ENCODE peak calls at places on chromosomes 12 and 14, in six cellular contexts. V, H, A, N, L and T are unnamed samples.

GRCh38 chr12:3084742-3085141 is 7.6 kb downstream of the TSPAN9 start:
- DNase-seq in V (no peak), H (no peak), A (no peak), N (no peak), L (no peak), T (no peak)

GRCh38 chr14:37013116-37013515 is 159.3 kb downstream of the SLC25A21 start:
- DNase-seq in V (no peak), H (no peak), A (no peak), N (no peak), L (no peak), T (no peak)

GRCh38 chr12:53498235-53498630 is 1.0 kb downstream of the MAP3K12 start:
- DNase-seq in V (no peak), H (no peak), A (no peak), N (no peak), L (no peak), T (no peak)

GRCh38 chr12:2959508-2960431 is 573 bp downstream of the TEAD4 start:
- DNase-seq in V (no peak), H (peak), A (peak), N (no peak), L (peak), T (no peak)

GRCh38 chr12:98425859-98426258 is 89.5 kb upstream of the TMPO start:
- DNase-seq in V (no peak), H (no peak), A (no peak), N (no peak), L (no peak), T (no peak)

GRCh38 chr12:110563702-110564470 is 19.2 kb downstream of the PPTC7 start:
- DNase-seq in V (no peak), H (no peak), A (peak), N (no peak), L (no peak), T (no peak)

GRCh38 chr12:90831712-90832111 is 123.3 kb downstream of the CCER1 start:
- DNase-seq in V (no peak), H (no peak), A (no peak), N (no peak), L (no peak), T (no peak)

GRCh38 chr14:68628605-68629310 is 164.1 kb downstream of the ZFP36L1 start:
- DNase-seq in V (peak), H (peak), A (peak), N (no peak), L (no peak), T (no peak)

GRCh38 chr12:6945613-6946012 is 1.8 kb downstream of the C12orf57 start:
- DNase-seq in V (no peak), H (no peak), A (no peak), N (no peak), L (peak), T (no peak)

GRCh38 chr14:68760771-68761170 is 32.1 kb downstream of the ZFP36L1 start:
- DNase-seq in V (no peak), H (no peak), A (no peak), N (no peak), L (no peak), T (no peak)

GRCh38 chr12:52213541-52214420 is 19.3 kb upstream of the KRT7 start:
- DNase-seq in V (no peak), H (peak), A (peak), N (no peak), L (peak), T (no peak)

GRCh38 chr12:25824729-25825128 is 133.8 kb upstream of the RASSF8 start:
- DNase-seq in V (no peak), H (no peak), A (no peak), N (no peak), L (no peak), T (no peak)

GRCh38 chr14:68715032-68715924 is 77.6 kb downstream of the ZFP36L1 start:
- DNase-seq in V (no peak), H (no peak), A (peak), N (no peak), L (no peak), T (peak)

GRCh38 chr14:74402264-74403251 is 23.5 kb downstream of the SYNDIG1L start:
- DNase-seq in V (no peak), H (no peak), A (no peak), N (no peak), L (no peak), T (no peak)

GRCh38 chr12:89067436-89067835 is 284.9 kb downstream of the DUSP6 start:
- DNase-seq in V (no peak), H (no peak), A (peak), N (no peak), L (no peak), T (peak)

GRCh38 chr12:61667676-61668075 is 592.5 kb upstream of the USP15 start:
- DNase-seq in V (no peak), H (no peak), A (no peak), N (no peak), L (no peak), T (no peak)

GRCh38 chr14:63203618-63204406 is 431 bp upstream of the RHOJ start:
- DNase-seq in V (no peak), H (peak), A (peak), N (peak), L (peak), T (peak)

GRCh38 chr14:86799244-86799647 is 1193.7 kb downstream of the GALC start:
- DNase-seq in V (no peak), H (no peak), A (peak), N (no peak), L (no peak), T (peak)

GRCh38 chr14:67423424-67423823 is 11.5 kb upstream of the PLEK2 start:
- DNase-seq in V (no peak), H (no peak), A (no peak), N (no peak), L (no peak), T (no peak)

GRCh38 chr12:128268348-128268725 is 1.4 kb downstream of the TMEM132C start:
- DNase-seq in V (no peak), H (no peak), A (no peak), N (no peak), L (no peak), T (no peak)

GRCh38 chr12:100120355-100120754 is 22.3 kb downstream of the BLTP3B start:
- DNase-seq in V (no peak), H (no peak), A (no peak), N (no peak), L (no peak), T (no peak)

GRCh38 chr12:104423273-104423672 is 33.5 kb upstream of the CHST11 start:
- DNase-seq in V (no peak), H (no peak), A (peak), N (no peak), L (no peak), T (no peak)

GRCh38 chr14:61192970-61193369 is 88.2 kb downstream of the TMEM30B start:
- DNase-seq in V (no peak), H (no peak), A (no peak), N (no peak), L (no peak), T (no peak)

GRCh38 chr14:43587183-43587582 is 919.9 kb downstream of the FSCB start:
- DNase-seq in V (no peak), H (no peak), A (no peak), N (no peak), L (no peak), T (no peak)

GRCh38 chr12:1281683-1282366 is 290.8 kb downstream of the ERC1 start:
- DNase-seq in V (no peak), H (no peak), A (peak), N (no peak), L (no peak), T (peak)

GRCh38 chr14:100824156-100824555 is 1.8 kb upstream of the MEG3 start:
- DNase-seq in V (no peak), H (no peak), A (no peak), N (peak), L (peak), T (no peak)

GRCh38 chr12:94074216-94074969 is 74.0 kb upstream of the PLXNC1 start:
- DNase-seq in V (no peak), H (no peak), A (no peak), N (peak), L (peak), T (no peak)

DNA sequence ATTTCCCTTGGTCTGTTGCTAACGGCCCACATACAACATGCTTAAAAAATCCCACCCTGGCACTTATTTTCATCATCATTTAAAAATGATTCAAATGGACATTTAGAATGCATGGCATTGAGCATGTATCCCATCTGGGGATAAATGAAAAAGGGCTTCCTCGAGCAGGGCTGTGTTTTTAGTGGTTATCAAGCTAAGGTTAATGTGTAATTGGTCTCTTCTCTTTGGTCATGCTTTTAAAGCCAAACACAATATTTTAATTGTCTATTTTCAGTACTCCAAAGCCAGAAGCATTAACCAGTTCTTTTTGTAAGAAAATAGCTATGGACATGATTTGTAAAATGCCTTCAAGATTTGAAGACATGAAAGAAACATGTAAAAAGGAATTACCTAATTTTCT is 1.9 kb upstream of the TRHDE start:
- DNase-seq in V (no peak), H (no peak), A (no peak), N (no peak), L (no peak), T (no peak)
- H3K4me3 ChIP-seq in V (no peak), H (no peak), A (no peak), N (no peak), L (peak), T (peak)

GRCh38 chr12:19239616-19240234 is 110.2 kb downstream of the PLEKHA5 start:
- DNase-seq in V (no peak), H (no peak), A (no peak), N (no peak), L (no peak), T (no peak)
- H3K4me3 ChIP-seq in V (no peak), H (no peak), A (no peak), N (no peak), L (no peak), T (no peak)

DNA sequence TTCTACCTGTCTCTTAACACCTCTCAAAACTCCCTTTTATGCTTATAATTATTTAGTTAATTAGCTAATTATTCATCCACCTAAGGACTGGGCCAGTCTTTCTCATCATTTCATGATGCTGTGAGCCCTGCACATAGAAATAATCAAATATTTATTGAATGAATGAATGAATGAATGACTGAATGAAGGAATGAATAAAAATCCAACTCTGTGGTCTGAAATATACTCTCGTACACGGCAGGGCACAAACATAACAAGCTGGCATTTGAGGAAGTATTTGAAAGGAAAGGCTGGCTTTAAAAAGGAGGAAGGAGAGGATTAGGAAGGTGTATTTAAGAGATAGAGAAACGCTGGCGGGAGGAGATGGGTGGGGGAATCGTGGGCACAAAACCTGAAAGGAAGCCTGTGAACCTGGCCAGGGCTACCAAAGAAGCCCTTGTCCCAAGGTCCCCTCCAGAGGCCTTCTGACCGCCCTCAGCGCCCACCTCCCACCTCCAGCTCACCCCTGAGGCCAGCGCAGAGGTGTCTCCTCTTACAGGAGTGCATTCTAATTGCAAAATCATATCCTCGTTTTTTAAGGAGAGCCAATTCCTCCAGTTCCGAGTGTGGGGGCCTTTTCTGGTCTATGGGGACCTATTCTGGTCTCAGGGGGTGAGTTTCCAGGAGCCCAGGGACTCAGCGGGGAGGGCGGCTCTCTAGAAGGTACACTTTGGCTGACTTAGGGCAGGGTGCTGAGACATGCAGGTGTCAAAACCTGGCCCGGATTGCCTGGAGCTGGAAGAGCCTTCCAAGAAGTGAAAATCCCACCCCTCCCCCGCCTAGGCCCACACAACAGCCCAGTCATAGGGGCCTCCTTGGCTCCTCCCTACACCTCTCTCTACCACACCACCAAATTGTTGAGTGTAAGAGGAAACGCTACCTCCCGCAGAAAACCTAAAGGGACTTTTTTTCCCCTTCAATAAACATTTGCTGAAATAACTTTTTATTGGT is 8.7 kb upstream of the JDP2 start:
- DNase-seq in V (peak), H (peak), A (peak), N (no peak), L (no peak), T (no peak)
- H3K4me3 ChIP-seq in V (no peak), H (peak), A (no peak), N (no peak), L (no peak), T (no peak)

DNA sequence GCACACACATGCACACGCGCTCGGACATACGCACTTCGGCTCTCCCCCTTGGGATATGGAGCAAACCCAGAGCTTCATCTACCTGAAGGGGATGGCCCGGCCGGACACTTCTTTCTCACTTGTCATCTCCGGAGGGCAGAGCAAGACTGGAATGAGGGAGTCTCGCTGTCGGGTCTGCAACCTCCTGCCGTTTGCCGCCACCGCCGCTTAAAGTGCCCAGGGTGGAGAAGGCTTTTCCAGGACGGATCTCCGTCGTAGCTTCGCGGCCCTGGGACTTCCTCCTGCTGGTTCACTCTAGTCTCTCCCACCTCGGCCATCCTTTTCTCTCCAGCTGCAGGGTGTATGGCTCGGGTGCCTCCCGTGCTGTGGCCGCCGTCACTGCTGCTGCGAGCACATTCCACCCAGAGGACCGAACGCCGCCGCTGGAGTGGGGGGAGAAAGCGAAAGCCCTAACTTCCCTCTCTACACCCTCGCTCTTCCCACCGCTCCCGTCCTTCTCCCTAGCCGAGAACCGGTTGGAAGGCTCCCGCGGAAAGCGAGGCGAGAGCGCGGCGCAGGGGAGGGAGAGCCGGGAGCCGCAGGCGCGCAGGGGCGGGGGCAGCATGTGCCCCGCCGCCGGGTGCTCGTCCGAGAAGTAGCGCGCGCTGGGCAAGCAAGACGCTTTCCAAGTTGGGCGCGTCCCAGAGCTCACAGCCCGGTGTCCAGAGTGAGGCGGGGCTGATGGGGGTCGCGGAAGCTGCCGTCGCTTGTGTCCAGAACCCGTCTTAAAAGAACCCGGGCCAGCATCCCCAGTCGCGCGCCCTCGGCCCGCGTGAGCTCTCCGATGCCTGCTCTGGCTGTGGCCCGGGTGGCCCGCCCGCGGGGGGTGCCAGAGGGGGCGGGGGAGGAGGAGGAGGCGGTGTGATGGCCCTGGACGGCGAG is at the start of gene TRHDE:
- DNase-seq in V (no peak), H (peak), A (no peak), N (peak), L (peak), T (no peak)
- H3K4me3 ChIP-seq in V (no peak), H (peak), A (peak), N (peak), L (peak), T (peak)

DNA sequence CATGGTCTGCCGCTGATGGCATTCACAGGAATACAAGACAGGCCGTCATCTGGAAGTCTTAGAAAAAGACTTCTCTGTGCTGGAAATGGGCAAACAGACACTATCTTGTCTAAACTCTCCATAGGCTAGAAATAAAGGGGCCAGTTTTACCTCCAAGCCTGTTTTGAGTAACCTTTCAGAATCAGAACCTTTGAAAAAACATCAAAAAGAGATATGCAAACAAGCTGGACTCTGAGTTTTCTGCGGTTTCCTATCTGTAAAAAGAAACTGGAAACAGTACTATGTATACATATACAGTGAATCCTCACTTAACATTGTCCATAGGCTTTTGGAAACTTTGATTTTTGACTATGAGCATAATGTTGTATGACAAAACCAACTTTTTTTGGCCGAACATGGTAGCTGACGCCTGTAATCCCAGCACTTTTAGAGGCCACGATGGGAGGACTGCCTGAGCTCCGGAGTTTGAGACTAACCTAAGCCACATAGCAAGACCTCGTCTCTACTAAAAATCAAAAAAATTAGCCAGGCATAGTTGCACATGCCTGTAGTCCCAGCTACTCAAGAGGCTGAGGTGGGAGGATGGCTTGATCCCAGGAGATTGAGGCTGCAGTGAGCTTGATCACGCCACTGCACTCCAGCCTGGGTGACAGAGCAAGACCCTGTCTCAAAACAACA is 92.9 kb upstream of the MAX start:
- DNase-seq in V (no peak), H (no peak), A (no peak), N (no peak), L (no peak), T (no peak)
- H3K4me3 ChIP-seq in V (no peak), H (no peak), A (no peak), N (no peak), L (no peak), T (no peak)

GRCh38 chr14:99234366-99234765 is 37.6 kb downstream of the BCL11B start:
- DNase-seq in V (no peak), H (no peak), A (no peak), N (no peak), L (no peak), T (no peak)

GRCh38 chr14:99236386-99237133 is 35.4 kb downstream of the BCL11B start:
- DNase-seq in V (peak), H (no peak), A (no peak), N (no peak), L (no peak), T (no peak)

GRCh38 chr14:99235578-99235977 is 36.4 kb downstream of the BCL11B start:
- DNase-seq in V (peak), H (no peak), A (no peak), N (no peak), L (no peak), T (no peak)

GRCh38 chr14:99233222-99234035 is 38.6 kb downstream of the BCL11B start:
- DNase-seq in V (peak), H (no peak), A (no peak), N (no peak), L (no peak), T (no peak)

DNA sequence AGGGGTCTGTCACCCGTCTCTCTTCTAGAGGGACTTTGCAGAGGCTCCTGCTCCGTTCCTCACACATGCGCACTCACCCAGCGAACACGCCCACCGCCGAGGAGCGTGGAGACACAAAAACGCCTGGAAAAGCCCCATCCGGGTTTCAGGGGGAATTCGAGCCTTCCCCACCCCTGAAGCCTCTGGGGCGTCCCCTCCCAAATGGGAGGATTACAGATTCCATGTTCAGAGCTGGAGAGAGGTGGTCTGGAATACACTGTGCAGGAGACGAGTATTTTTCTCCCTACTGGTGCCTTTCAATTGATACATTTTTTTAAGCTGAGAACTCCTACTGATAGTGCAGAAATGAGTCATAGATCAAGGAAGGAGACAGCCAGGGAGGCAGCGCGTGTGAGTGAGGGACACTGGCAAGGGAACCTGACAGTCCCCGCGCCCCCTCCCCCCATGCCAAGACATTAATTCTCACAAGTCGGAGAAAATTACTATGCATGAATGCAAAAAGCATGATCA is 37.0 kb downstream of the BCL11B start:
- DNase-seq in V (peak), H (no peak), A (peak), N (no peak), L (no peak), T (no peak)
- H3K4me3 ChIP-seq in V (peak), H (no peak), A (no peak), N (no peak), L (no peak), T (no peak)

DNA sequence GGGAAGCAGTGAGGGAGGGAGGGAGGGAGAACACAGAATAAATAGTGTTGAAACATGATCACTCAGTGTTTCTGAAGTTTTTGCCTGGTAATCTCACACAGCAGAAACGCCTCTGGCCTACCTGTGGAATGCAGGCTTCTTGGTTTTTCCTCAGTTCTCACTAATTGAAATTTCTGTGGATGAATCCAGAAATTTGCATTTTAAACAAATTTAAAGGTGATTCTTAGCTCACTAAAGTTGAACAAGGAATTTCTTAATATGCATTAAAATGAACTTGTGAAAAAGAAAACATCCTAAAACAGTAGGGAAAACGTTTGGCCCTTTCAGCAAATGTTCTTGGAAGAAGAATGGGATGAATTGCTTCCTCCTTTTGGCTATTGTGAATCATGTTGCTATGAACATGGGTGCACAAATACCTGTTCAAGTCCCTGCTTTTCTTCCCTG is 1.4 kb downstream of the RNASE9 start:
- DNase-seq in V (no peak), H (no peak), A (no peak), N (no peak), L (no peak), T (no peak)
- H3K4me3 ChIP-seq in V (no peak), H (no peak), A (no peak), N (no peak), L (no peak), T (no peak)